ENCODE peak calls at places on chromosomes 6 and 20, in four cellular contexts. One of them, this sample, is unnamed.

GRCh38 chr6:15206887-15207286 is 39.0 kb upstream of the JARID2 start:
- DNase-seq in HCT116: no peak
- DNase-seq in SK-N-SH: no peak
- DNase-seq in bronchial epithelial cell: no peak
- DNase-seq in this sample: no peak

GRCh38 chr6:30515967-30516753 is 26.9 kb downstream of the HLA-E start:
- DNase-seq in HCT116: peak
- DNase-seq in SK-N-SH: peak
- DNase-seq in bronchial epithelial cell: peak
- DNase-seq in this sample: peak

GRCh38 chr6:163293286-163293685 is 121.2 kb upstream of the QKI start:
- DNase-seq in HCT116: no peak
- DNase-seq in SK-N-SH: no peak
- DNase-seq in bronchial epithelial cell: no peak
- DNase-seq in this sample: no peak

GRCh38 chr6:43254138-43254817 is 11.0 kb downstream of the TTBK1 start:
- DNase-seq in HCT116: no peak
- DNase-seq in SK-N-SH: no peak
- DNase-seq in bronchial epithelial cell: peak
- DNase-seq in this sample: peak

GRCh38 chr6:79993911-79994309 is 10.5 kb upstream of the TTK start:
- DNase-seq in HCT116: no peak
- DNase-seq in SK-N-SH: no peak
- DNase-seq in bronchial epithelial cell: no peak
- DNase-seq in this sample: no peak

GRCh38 chr6:125512621-125513020 is 210.9 kb upstream of the HDDC2 start:
- DNase-seq in HCT116: peak
- DNase-seq in SK-N-SH: no peak
- DNase-seq in bronchial epithelial cell: peak
- DNase-seq in this sample: peak

GRCh38 chr6:101110814-101111213 is 229.7 kb upstream of the ASCC3 start:
- DNase-seq in HCT116: no peak
- DNase-seq in SK-N-SH: no peak
- DNase-seq in bronchial epithelial cell: peak
- DNase-seq in this sample: peak

GRCh38 chr6:11852061-11852619 is 73.5 kb upstream of the ADTRP start:
- DNase-seq in HCT116: no peak
- DNase-seq in SK-N-SH: no peak
- DNase-seq in bronchial epithelial cell: no peak
- DNase-seq in this sample: no peak

GRCh38 chr6:11972806-11973205 is 39.3 kb upstream of the HIVEP1 start:
- DNase-seq in HCT116: no peak
- DNase-seq in SK-N-SH: no peak
- DNase-seq in bronchial epithelial cell: no peak
- DNase-seq in this sample: peak

GRCh38 chr6:115947964-115948541 is 112.6 kb downstream of the FRK start:
- DNase-seq in HCT116: no peak
- DNase-seq in SK-N-SH: no peak
- DNase-seq in bronchial epithelial cell: no peak
- DNase-seq in this sample: no peak

GRCh38 chr6:48087448-48087847 is 23.5 kb downstream of the PTCHD4 start:
- DNase-seq in HCT116: peak
- DNase-seq in SK-N-SH: no peak
- DNase-seq in bronchial epithelial cell: peak
- DNase-seq in this sample: peak

GRCh38 chr20:8673116-8673515 is 395.8 kb upstream of the PLCB4 start:
- DNase-seq in HCT116: no peak
- DNase-seq in SK-N-SH: no peak
- DNase-seq in bronchial epithelial cell: no peak
- DNase-seq in this sample: no peak

GRCh38 chr6:4313044-4313686 is 177.8 kb upstream of the ECI2 start:
- DNase-seq in HCT116: peak
- DNase-seq in SK-N-SH: no peak
- DNase-seq in bronchial epithelial cell: peak
- DNase-seq in this sample: peak

GRCh38 chr20:59673998-59674445 is 69.7 kb downstream of the PHACTR3 start:
- DNase-seq in HCT116: no peak
- DNase-seq in SK-N-SH: no peak
- DNase-seq in bronchial epithelial cell: no peak
- DNase-seq in this sample: no peak

GRCh38 chr6:52180787-52181558 is 5.2 kb upstream of the IL17A start:
- DNase-seq in HCT116: no peak
- DNase-seq in SK-N-SH: no peak
- DNase-seq in bronchial epithelial cell: no peak
- DNase-seq in this sample: no peak

GRCh38 chr6:144602523-144603180 is 317.5 kb downstream of the UTRN start:
- DNase-seq in HCT116: no peak
- DNase-seq in SK-N-SH: no peak
- DNase-seq in bronchial epithelial cell: no peak
- DNase-seq in this sample: no peak

GRCh38 chr6:126153661-126154060 is 167.3 kb downstream of the TRMT11 start:
- DNase-seq in HCT116: no peak
- DNase-seq in SK-N-SH: no peak
- DNase-seq in bronchial epithelial cell: no peak
- DNase-seq in this sample: no peak

GRCh38 chr6:155495011-155495768 is 39.6 kb upstream of the NOX3 start:
- DNase-seq in HCT116: no peak
- DNase-seq in SK-N-SH: peak
- DNase-seq in bronchial epithelial cell: no peak
- DNase-seq in this sample: peak

GRCh38 chr6:2969549-2969948 is 1.8 kb downstream of the SERPINB6 start:
- DNase-seq in HCT116: no peak
- DNase-seq in SK-N-SH: no peak
- DNase-seq in bronchial epithelial cell: no peak
- DNase-seq in this sample: no peak
- H3K4me3 ChIP-seq in HCT116: no peak
- H3K4me3 ChIP-seq in SK-N-SH: no peak
- H3K4me3 ChIP-seq in bronchial epithelial cell: no peak
- H3K4me3 ChIP-seq in this sample: no peak

GRCh38 chr6:17705778-17706579 is 746 bp downstream of the NUP153 start:
- DNase-seq in HCT116: no peak
- DNase-seq in SK-N-SH: peak
- DNase-seq in bronchial epithelial cell: peak
- DNase-seq in this sample: peak
- TF ChIP-seq CTCF in HCT116: peak
- TF ChIP-seq CTCF in SK-N-SH: peak
- TF ChIP-seq CTCF in bronchial epithelial cell: peak
- TF ChIP-seq CTCF in this sample: peak

DNA sequence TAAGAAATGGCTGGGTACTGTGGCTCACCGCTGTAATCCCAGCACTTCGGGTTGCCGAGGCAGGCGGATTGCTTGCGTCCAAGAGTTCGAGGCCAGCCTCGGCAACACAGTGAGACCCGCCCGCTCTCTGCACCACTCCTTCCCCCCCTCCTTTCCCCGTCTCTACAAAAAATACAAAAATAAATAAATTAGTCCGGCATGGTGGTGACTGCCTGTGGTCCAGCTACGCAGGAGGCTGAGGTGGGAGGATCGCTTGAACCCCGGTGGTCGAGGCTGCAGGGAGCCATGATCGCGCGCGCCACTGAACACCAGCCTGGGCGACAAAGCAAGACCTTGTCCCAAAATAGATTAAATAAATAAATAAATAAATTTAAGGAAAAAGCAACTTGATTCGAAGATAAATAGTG is 448 bp upstream of the RNF114 start:
- DNase-seq in HCT116: no peak
- DNase-seq in SK-N-SH: peak
- DNase-seq in bronchial epithelial cell: no peak
- DNase-seq in this sample: no peak
- H3K4me3 ChIP-seq in HCT116: peak
- H3K4me3 ChIP-seq in SK-N-SH: peak
- H3K4me3 ChIP-seq in bronchial epithelial cell: peak
- H3K4me3 ChIP-seq in this sample: peak

DNA sequence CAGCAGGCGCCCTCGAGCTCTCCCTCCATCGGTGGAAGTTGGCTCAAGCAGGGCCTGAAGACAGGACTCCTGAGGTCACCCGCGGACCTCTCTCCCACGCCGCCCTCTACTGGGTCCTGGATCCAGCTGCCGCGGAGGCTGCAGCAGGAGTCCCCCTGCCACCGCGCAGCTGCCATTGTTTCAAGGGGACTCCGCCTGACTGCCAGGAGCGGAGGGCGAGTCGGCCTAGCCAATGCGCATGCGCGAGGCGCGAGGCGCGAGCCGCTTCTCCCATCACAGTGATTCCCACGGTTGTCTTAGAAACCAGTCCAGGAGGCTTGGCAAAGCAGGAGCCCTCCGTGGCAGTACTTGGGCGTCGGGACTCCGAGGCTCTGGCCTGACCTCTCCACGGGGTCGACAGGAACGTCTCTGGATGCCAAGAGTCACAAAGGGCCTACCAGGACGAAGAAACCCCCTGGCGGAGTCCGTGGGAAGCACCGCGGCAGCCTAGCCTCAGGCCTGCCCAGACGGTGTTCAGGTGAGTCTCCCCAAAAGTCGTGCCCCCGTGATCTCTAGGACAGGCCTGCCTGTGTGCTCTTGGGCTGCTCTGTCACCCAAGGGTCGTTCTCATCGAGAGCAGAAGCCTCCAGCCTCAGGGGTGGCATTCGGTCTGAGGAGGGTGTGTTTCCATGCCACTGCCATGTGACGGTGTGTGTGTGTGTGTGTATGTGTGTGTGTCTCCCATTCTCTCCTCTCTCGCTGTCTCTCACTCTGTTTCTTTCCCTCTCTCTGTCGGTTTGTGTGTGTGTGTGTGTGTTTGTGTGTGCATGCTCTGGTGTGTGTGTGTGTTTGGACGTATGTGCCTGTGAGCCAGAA is 290.6 kb upstream of the ZNF337 start:
- DNase-seq in HCT116: no peak
- DNase-seq in SK-N-SH: peak
- DNase-seq in bronchial epithelial cell: peak
- DNase-seq in this sample: peak
- TF ChIP-seq CTCF in HCT116: no peak
- TF ChIP-seq CTCF in SK-N-SH: peak
- TF ChIP-seq CTCF in bronchial epithelial cell: peak
- TF ChIP-seq CTCF in this sample: peak

GRCh38 chr20:19934792-19935491 is 82.2 kb upstream of the NAA20 start:
- DNase-seq in HCT116: no peak
- DNase-seq in SK-N-SH: no peak
- DNase-seq in bronchial epithelial cell: peak
- DNase-seq in this sample: peak

GRCh38 chr20:19935842-19936241 is 81.3 kb upstream of the NAA20 start:
- DNase-seq in HCT116: no peak
- DNase-seq in SK-N-SH: no peak
- DNase-seq in bronchial epithelial cell: peak
- DNase-seq in this sample: peak

GRCh38 chr20:19937651-19938420 is 79.3 kb upstream of the NAA20 start:
- DNase-seq in HCT116: no peak
- DNase-seq in SK-N-SH: no peak
- DNase-seq in bronchial epithelial cell: no peak
- DNase-seq in this sample: no peak

GRCh38 chr20:19938421-19938787 is 78.8 kb upstream of the NAA20 start:
- DNase-seq in HCT116: no peak
- DNase-seq in SK-N-SH: no peak
- DNase-seq in bronchial epithelial cell: no peak
- DNase-seq in this sample: no peak

DNA sequence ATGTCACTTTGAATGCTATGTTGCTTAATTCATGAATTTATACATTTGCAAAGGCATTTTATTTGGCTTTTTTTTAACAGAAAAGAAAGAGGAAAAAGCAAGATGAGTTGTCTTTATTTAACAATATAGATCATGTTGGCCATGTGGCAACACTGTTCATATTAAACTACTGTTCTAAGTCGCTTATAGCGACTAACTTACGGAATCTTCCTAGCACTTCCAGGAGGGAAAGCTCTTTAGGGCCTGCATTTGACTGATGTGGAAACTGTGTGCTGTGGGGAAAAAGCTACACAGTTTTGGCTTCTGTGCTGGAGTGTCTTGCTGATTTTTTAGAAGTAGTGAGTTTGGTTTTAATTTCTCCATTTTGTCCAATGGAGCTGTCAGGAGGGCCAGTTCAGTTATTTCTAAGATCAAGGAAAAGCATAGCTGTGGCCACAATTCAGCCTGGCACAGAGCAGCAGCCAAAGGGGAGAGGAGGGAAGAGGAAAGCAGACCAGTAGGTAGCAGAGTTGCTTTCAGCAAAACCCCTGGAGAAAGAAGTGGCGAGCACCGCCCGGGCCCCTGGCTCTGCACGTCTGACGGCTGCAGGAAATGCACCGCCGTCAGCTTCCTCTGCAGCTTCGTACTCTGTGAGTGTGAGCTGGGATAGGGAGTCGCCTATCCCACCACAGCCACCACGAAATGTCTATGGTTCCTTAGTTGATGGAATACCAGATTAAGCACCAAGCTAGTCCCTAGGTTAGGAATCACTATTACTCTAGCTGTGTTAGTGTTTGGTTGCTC is 80.2 kb upstream of the NAA20 start:
- DNase-seq in HCT116: no peak
- DNase-seq in SK-N-SH: no peak
- DNase-seq in bronchial epithelial cell: no peak
- DNase-seq in this sample: no peak
- H3K4me3 ChIP-seq in HCT116: no peak
- H3K4me3 ChIP-seq in SK-N-SH: no peak
- H3K4me3 ChIP-seq in bronchial epithelial cell: no peak
- H3K4me3 ChIP-seq in this sample: peak

GRCh38 chr20:1561350-1561749 is 3.8 kb upstream of the SIRPD start:
- DNase-seq in HCT116: no peak
- DNase-seq in SK-N-SH: no peak
- DNase-seq in bronchial epithelial cell: no peak
- DNase-seq in this sample: no peak

GRCh38 chr20:1557605-1558004 is at the start of gene SIRPD:
- DNase-seq in HCT116: no peak
- DNase-seq in SK-N-SH: no peak
- DNase-seq in bronchial epithelial cell: no peak
- DNase-seq in this sample: no peak

DNA sequence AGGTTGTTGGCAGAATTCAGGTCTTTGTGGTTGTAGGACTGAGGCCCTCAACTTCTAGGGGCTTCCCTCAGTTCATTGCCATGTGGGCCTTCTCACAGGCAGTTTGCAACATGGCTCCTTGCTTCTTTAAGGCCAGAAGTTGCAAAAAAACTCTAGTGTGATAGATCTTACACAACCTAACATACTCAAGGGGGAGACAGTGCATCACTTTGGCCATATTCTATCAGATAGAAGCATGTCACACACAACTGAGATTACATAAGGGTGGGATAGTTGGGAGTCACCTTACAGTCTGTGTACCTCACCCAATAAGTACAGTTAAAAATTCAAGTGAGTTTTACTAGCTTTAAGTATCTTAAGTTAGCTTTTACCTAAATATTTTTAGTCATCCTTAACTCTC is 1.6 kb downstream of the SIRPD start:
- DNase-seq in HCT116: no peak
- DNase-seq in SK-N-SH: no peak
- DNase-seq in bronchial epithelial cell: no peak
- DNase-seq in this sample: no peak
- TF ChIP-seq CTCF in HCT116: no peak
- TF ChIP-seq CTCF in SK-N-SH: no peak
- TF ChIP-seq CTCF in bronchial epithelial cell: no peak
- TF ChIP-seq CTCF in this sample: no peak

DNA sequence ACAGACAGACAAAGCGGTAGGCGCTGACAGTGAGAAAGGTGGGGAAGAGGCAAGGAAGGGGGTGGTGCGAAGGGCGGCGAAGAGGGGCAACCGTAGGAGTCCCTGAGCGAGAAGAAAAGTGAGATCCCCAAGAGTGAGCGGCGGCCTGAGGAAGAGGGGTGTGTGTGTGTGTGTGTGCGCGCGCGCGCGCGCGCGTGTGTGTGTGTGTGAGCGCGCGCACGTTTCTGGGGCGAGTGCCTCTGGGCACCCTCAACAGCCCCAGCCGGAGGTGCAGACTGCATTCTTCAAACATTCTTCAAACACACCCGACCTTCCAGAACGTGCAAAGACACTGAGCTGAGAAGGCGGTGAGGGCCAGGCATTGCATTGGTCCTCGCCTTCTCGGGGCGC is 76.2 kb upstream of the FOXP4 start:
- DNase-seq in HCT116: no peak
- DNase-seq in SK-N-SH: no peak
- DNase-seq in bronchial epithelial cell: peak
- DNase-seq in this sample: peak
- H3K4me3 ChIP-seq in HCT116: no peak
- H3K4me3 ChIP-seq in SK-N-SH: no peak
- H3K4me3 ChIP-seq in bronchial epithelial cell: no peak
- H3K4me3 ChIP-seq in this sample: no peak

This sample was measured in epithelial cell of esophagus.